ENCODE peak calls at places on chromosome 20, in four cellular contexts. K is HepG2, E is K562, Y is GM12878. V is an unnamed sample.

GRCh38 chr20:35730583-35731468 is 11.2 kb downstream of the RBM39 start:
- DNase-seq in K (no peak), E (no peak), Y (no peak), V (no peak)

GRCh38 chr20:11332376-11332775 is 585.3 kb upstream of the BTBD3 start:
- DNase-seq in E (no peak), K (no peak), Y (no peak), V (no peak)

GRCh38 chr20:17824676-17825224 is 125.0 kb downstream of the BANF2 start:
- DNase-seq in Y (no peak), E (no peak), K (no peak), V (no peak)

GRCh38 chr20:56422131-56422823 is 10.2 kb downstream of the CASS4 start:
- DNase-seq in K (peak), Y (no peak), E (peak), V (no peak)

GRCh38 chr20:56736285-56736857 is 107.3 kb downstream of the TFAP2C start:
- DNase-seq in E (no peak), K (no peak), Y (no peak), V (no peak)

GRCh38 chr20:4697189-4697873 is 24.4 kb upstream of the PRND start:
- DNase-seq in Y (no peak), E (no peak), K (no peak), V (no peak)

GRCh38 chr20:20712004-20712473 is 405 bp downstream of the RALGAPA2 start:
- DNase-seq in K (peak), Y (no peak), E (no peak), V (peak)

GRCh38 chr20:43849496-43850197 is 65.0 kb upstream of the TOX2 start:
- DNase-seq in K (no peak), E (no peak), Y (no peak), V (peak)

GRCh38 chr20:4956200-4956810 is 45.0 kb downstream of the SLC23A2 start:
- DNase-seq in E (peak), K (peak), Y (no peak), V (no peak)

GRCh38 chr20:61684136-61684535 is 381.5 kb downstream of the TAF4 start:
- DNase-seq in K (no peak), E (no peak), Y (no peak), V (no peak)

GRCh38 chr20:17676942-17677341 is 5.1 kb downstream of the RRBP1 start:
- DNase-seq in Y (no peak), K (peak), E (no peak), V (no peak)

GRCh38 chr20:56628015-56628872 is 862 bp upstream of the TFAP2C start:
- DNase-seq in K (no peak), E (no peak), Y (no peak), V (no peak)

GRCh38 chr20:24206995-24207394 is 218.4 kb upstream of the GGTLC1 start:
- DNase-seq in K (no peak), Y (no peak), E (no peak), V (no peak)

GRCh38 chr20:32052792-32053362 is 835 bp downstream of the HCK start:
- DNase-seq in Y (no peak), K (no peak), E (no peak), V (no peak)

GRCh38 chr20:43963233-43963632 is 48.6 kb downstream of the TOX2 start:
- DNase-seq in E (no peak), Y (no peak), K (peak), V (no peak)

GRCh38 chr20:57500235-57500634 is 24.7 kb downstream of the CTCFL start:
- DNase-seq in K (no peak), E (no peak), Y (no peak), V (no peak)

GRCh38 chr20:870758-871157 is 37.2 kb downstream of the FAM110A start:
- DNase-seq in K (no peak), Y (no peak), E (no peak), V (no peak)

GRCh38 chr20:23174821-23175220 is 88.7 kb upstream of the CD93 start:
- DNase-seq in E (no peak), K (no peak), Y (no peak), V (no peak)

GRCh38 chr20:2596673-2597279 is 55.7 kb upstream of the NOP56 start:
- DNase-seq in Y (no peak), K (no peak), E (no peak), V (no peak)

GRCh38 chr20:36112112-36112511 is 42.4 kb upstream of the EPB41L1 start:
- DNase-seq in E (no peak), Y (no peak), K (no peak), V (no peak)

GRCh38 chr20:57693002-57693582 is 16.7 kb downstream of the PMEPA1 start:
- DNase-seq in E (no peak), Y (no peak), K (no peak), V (no peak)

GRCh38 chr20:24166127-24166389 is 177.5 kb upstream of the GGTLC1 start:
- DNase-seq in E (no peak), Y (no peak), K (no peak), V (no peak)

GRCh38 chr20:43776691-43777090 is 49.9 kb upstream of the GTSF1L start:
- DNase-seq in K (no peak), Y (no peak), E (no peak), V (no peak)

GRCh38 chr20:3203315-3204123 is 963 bp downstream of the DDRGK1 start:
- DNase-seq in Y (no peak), K (peak), E (peak), V (peak)

GRCh38 chr20:57716202-57716601 is 6.4 kb upstream of the PMEPA1 start:
- DNase-seq in E (no peak), Y (no peak), K (no peak), V (no peak)

GRCh38 chr20:57468523-57469417 is 56.2 kb downstream of the CTCFL start:
- DNase-seq in E (no peak), Y (no peak), K (no peak), V (no peak)

GRCh38 chr20:41408986-41409385 is 42.4 kb upstream of the EMILIN3 start:
- DNase-seq in E (no peak), K (no peak), Y (no peak), V (no peak)

GRCh38 chr20:20425785-20426471 is 58.0 kb downstream of the INSM1 start:
- DNase-seq in K (no peak), E (no peak), Y (no peak), V (no peak)

GRCh38 chr20:10250902-10251301 is 32.3 kb downstream of the SNAP25 start:
- DNase-seq in E (no peak), K (peak), Y (no peak), V (no peak)

GRCh38 chr20:10249048-10249770 is 30.6 kb downstream of the SNAP25 start:
- DNase-seq in E (no peak), Y (no peak), K (no peak), V (no peak)

GRCh38 chr20:10255846-10256245 is 37.2 kb downstream of the SNAP25 start:
- DNase-seq in Y (no peak), K (no peak), E (no peak), V (no peak)

GRCh38 chr20:10249822-10250221 is 31.2 kb downstream of the SNAP25 start:
- DNase-seq in Y (no peak), E (no peak), K (no peak), V (no peak)

GRCh38 chr20:10253750-10254149 is 35.1 kb downstream of the SNAP25 start:
- DNase-seq in Y (no peak), K (no peak), E (no peak), V (no peak)
- TF ChIP-seq FOXK2 in Y (no peak), K (no peak), E (no peak), V (no peak)

GRCh38 chr20:59404749-59405148 is 104.3 kb downstream of the EDN3 start:
- DNase-seq in K (no peak), E (no peak), Y (no peak), V (no peak)

GRCh38 chr20:59402697-59403096 is 102.3 kb downstream of the EDN3 start:
- DNase-seq in K (no peak), E (no peak), Y (no peak), V (no peak)

GRCh38 chr20:59405226-59405815 is 104.9 kb downstream of the EDN3 start:
- DNase-seq in E (no peak), K (no peak), Y (no peak), V (no peak)

GRCh38 chr20:59403962-59404314 is 103.5 kb downstream of the EDN3 start:
- DNase-seq in K (no peak), E (no peak), Y (no peak), V (no peak)

GRCh38 chr20:59403261-59403961 is 103.0 kb downstream of the EDN3 start:
- DNase-seq in Y (no peak), E (peak), K (no peak), V (peak)
- TF ChIP-seq FOXK2 in Y (no peak), E (no peak), K (no peak), V (no peak)

GRCh38 chr20:50475879-50476292 is 34.3 kb upstream of the PTPN1 start:
- DNase-seq in Y (no peak), E (peak), K (peak), V (no peak)
- TF ChIP-seq FOXK2 in Y (no peak), E (no peak), K (no peak), V (no peak)

DNA sequence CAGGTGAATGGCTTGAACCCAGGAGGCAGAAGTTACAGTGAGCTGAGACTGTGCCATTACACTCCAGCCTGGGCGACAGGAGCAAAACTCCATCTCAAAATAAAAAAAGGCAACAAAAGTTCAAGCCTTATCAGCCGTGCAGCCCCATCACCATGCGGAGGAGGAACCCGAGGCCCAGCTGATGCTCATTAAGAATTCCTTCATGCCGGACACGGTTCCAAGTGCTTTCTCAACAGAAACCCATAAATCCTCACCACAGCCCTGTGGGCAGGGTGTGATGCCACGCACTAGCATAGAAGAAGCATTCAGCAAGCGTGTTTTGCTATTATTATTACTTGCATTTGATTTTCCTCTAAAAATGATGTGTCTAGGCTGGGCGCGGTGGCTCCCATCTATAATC is 56.3 kb downstream of the PREX1 start:
- DNase-seq in K (no peak), E (peak), Y (no peak), V (no peak)
- TF ChIP-seq FOXK2 in K (no peak), E (no peak), Y (no peak), V (no peak)

GRCh38 chr20:45153756-45154155 is 20.9 kb upstream of the PI3 start:
- DNase-seq in Y (peak), E (no peak), K (no peak), V (no peak)
- TF ChIP-seq FOXK2 in Y (no peak), E (no peak), K (no peak), V (no peak)

GRCh38 chr20:9457055-9457454 is 57.3 kb upstream of the LAMP5 start:
- DNase-seq in Y (peak), K (no peak), E (no peak), V (no peak)

GRCh38 chr20:9460518-9460917 is 53.9 kb upstream of the LAMP5 start:
- DNase-seq in E (no peak), Y (no peak), K (no peak), V (no peak)

GRCh38 chr20:9458075-9458818 is 56.1 kb upstream of the LAMP5 start:
- DNase-seq in Y (peak), K (peak), E (no peak), V (peak)

GRCh38 chr20:9454781-9455180 is 59.6 kb upstream of the LAMP5 start:
- DNase-seq in E (no peak), K (no peak), Y (no peak), V (no peak)
- TF ChIP-seq FOXK2 in E (no peak), K (no peak), Y (no peak), V (no peak)

GRCh38 chr20:58850693-58851174 is at the start of gene GNAS-AS1:
- DNase-seq in K (no peak), E (peak), Y (peak), V (peak)
- TF ChIP-seq FOXK2 in K (no peak), E (no peak), Y (no peak), V (no peak)

GRCh38 chr20:37904008-37904675 is 1.2 kb downstream of the VSTM2L start:
- DNase-seq in E (no peak), Y (no peak), K (no peak), V (no peak)

GRCh38 chr20:37901667-37902503 is 1.0 kb upstream of the VSTM2L start:
- DNase-seq in E (peak), K (peak), Y (no peak), V (peak)

GRCh38 chr20:37904845-37905244 is 1.9 kb downstream of the VSTM2L start:
- DNase-seq in K (no peak), E (no peak), Y (no peak), V (no peak)

GRCh38 chr20:37902504-37903313 is at the start of gene VSTM2L:
- DNase-seq in K (no peak), Y (no peak), E (peak), V (peak)

DNA sequence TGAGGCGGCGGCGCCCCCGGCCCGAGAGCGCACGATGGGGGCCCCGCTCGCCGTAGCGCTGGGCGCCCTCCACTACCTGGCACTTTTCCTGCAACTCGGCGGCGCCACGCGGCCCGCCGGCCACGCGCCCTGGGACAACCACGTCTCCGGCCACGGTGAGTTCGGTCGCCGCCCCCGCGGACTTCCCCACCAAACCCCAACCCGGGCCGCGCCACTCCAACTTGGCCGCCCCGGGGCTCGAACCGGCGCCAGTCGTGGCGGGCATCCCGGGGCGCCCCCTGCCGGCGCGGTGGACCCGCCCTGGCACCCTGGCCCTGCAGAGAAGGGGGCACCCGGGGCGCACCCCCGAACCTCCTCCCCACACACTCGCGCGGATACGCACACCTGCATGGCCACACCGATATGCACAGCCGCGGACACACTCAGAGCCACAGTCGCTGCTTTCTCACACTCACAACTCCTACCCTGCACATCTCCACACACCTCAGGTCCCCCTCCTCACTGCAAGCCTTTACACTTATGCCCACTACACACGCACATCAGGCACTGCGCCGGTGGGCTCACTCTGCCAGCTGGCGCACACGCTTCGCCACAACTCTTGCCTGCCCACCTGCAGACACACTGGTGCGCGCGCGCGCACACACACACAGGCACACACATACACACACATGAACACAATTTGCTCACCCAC is 535 bp downstream of the VSTM2L start:
- DNase-seq in K (no peak), Y (no peak), E (no peak), V (peak)
- TF ChIP-seq FOXK2 in K (no peak), Y (no peak), E (no peak), V (no peak)

GRCh38 chr20:63295422-63295821 is 2.4 kb downstream of the COL20A1 start:
- DNase-seq in K (no peak), Y (no peak), E (no peak), V (no peak)
- TF ChIP-seq FOXK2 in K (no peak), Y (no peak), E (no peak), V (no peak)

V was measured in HEK293T.